ENCODE peak calls at places on chromosomes 13 and 19, in six cellular contexts. One of them, this sample, is unnamed.

GRCh38 chr19:16661480-16662034 is 618 bp downstream of the TMEM38A start:
- DNase-seq in IMR-90: no peak
- DNase-seq in mammary epithelial cell: no peak
- DNase-seq in colonic mucosa: peak; percentile 41
- DNase-seq in endothelial cell of umbilical vein: no peak
- DNase-seq in keratinocyte: no peak
- DNase-seq in this sample: peak; percentile 84

GRCh38 chr19:16135410-16136127 is 7.9 kb upstream of the HSH2D start:
- DNase-seq in IMR-90: no peak
- DNase-seq in keratinocyte: no peak
- DNase-seq in mammary epithelial cell: no peak
- DNase-seq in colonic mucosa: no peak
- DNase-seq in endothelial cell of umbilical vein: no peak
- DNase-seq in this sample: no peak

GRCh38 chr13:26614721-26615120 is 57.2 kb downstream of the WASF3 start:
- DNase-seq in mammary epithelial cell: no peak
- DNase-seq in IMR-90: no peak
- DNase-seq in endothelial cell of umbilical vein: no peak
- DNase-seq in colonic mucosa: no peak
- DNase-seq in keratinocyte: no peak
- DNase-seq in this sample: no peak

GRCh38 chr19:11551603-11552235 is 7.3 kb downstream of the ELOF1 start:
- DNase-seq in colonic mucosa: no peak
- DNase-seq in mammary epithelial cell: no peak
- DNase-seq in keratinocyte: no peak
- DNase-seq in IMR-90: no peak
- DNase-seq in endothelial cell of umbilical vein: no peak
- DNase-seq in this sample: peak; percentile 81

GRCh38 chr19:6393982-6394412 is 1.0 kb upstream of the GTF2F1 start:
- DNase-seq in keratinocyte: no peak
- DNase-seq in mammary epithelial cell: no peak
- DNase-seq in endothelial cell of umbilical vein: no peak
- DNase-seq in IMR-90: no peak
- DNase-seq in colonic mucosa: no peak
- DNase-seq in this sample: no peak

GRCh38 chr19:2171349-2172145 is 7.8 kb downstream of the DOT1L start:
- DNase-seq in endothelial cell of umbilical vein: no peak
- DNase-seq in colonic mucosa: no peak
- DNase-seq in keratinocyte: no peak
- DNase-seq in mammary epithelial cell: no peak
- DNase-seq in IMR-90: peak; percentile 36
- DNase-seq in this sample: peak; percentile 85

GRCh38 chr19:23832717-23833327 is 74.1 kb upstream of the ZNF681 start:
- DNase-seq in keratinocyte: no peak
- DNase-seq in colonic mucosa: no peak
- DNase-seq in mammary epithelial cell: no peak
- DNase-seq in endothelial cell of umbilical vein: no peak
- DNase-seq in IMR-90: no peak
- DNase-seq in this sample: no peak

GRCh38 chr19:52138614-52139290 is 986 bp downstream of the ZNF616 start:
- DNase-seq in mammary epithelial cell: no peak
- DNase-seq in endothelial cell of umbilical vein: no peak
- DNase-seq in IMR-90: peak; percentile 19
- DNase-seq in colonic mucosa: peak; percentile 34
- DNase-seq in keratinocyte: no peak
- DNase-seq in this sample: no peak

GRCh38 chr19:43674630-43674982 is 4.6 kb upstream of the PLAUR start:
- DNase-seq in keratinocyte: no peak
- DNase-seq in endothelial cell of umbilical vein: no peak
- DNase-seq in IMR-90: peak; percentile 49
- DNase-seq in mammary epithelial cell: peak; percentile 64
- DNase-seq in colonic mucosa: no peak
- DNase-seq in this sample: no peak

GRCh38 chr13:46057251-46058015 is 4.9 kb upstream of the ZC3H13 start:
- DNase-seq in keratinocyte: peak; percentile 67
- DNase-seq in mammary epithelial cell: peak; percentile 70
- DNase-seq in IMR-90: peak; percentile 18
- DNase-seq in endothelial cell of umbilical vein: no peak
- DNase-seq in colonic mucosa: no peak
- DNase-seq in this sample: no peak

GRCh38 chr19:18017275-18018083 is 9.5 kb downstream of the ARRDC2 start:
- DNase-seq in IMR-90: no peak
- DNase-seq in colonic mucosa: no peak
- DNase-seq in mammary epithelial cell: no peak
- DNase-seq in endothelial cell of umbilical vein: peak; percentile 79
- DNase-seq in keratinocyte: no peak
- DNase-seq in this sample: no peak

GRCh38 chr19:12647490-12648071 is 19.0 kb downstream of the MAN2B1 start:
- DNase-seq in IMR-90: no peak
- DNase-seq in endothelial cell of umbilical vein: peak; percentile 36
- DNase-seq in mammary epithelial cell: no peak
- DNase-seq in keratinocyte: no peak
- DNase-seq in colonic mucosa: peak; percentile 87
- DNase-seq in this sample: peak; percentile 93

GRCh38 chr19:29278716-29279115 is 65.8 kb upstream of the UQCRFS1 start:
- DNase-seq in keratinocyte: no peak
- DNase-seq in endothelial cell of umbilical vein: no peak
- DNase-seq in colonic mucosa: no peak
- DNase-seq in IMR-90: no peak
- DNase-seq in mammary epithelial cell: no peak
- DNase-seq in this sample: no peak

GRCh38 chr19:20162821-20163220 is 4.2 kb upstream of the ZNF486 start:
- DNase-seq in colonic mucosa: no peak
- DNase-seq in IMR-90: no peak
- DNase-seq in endothelial cell of umbilical vein: no peak
- DNase-seq in keratinocyte: no peak
- DNase-seq in mammary epithelial cell: no peak
- DNase-seq in this sample: no peak

GRCh38 chr13:94382520-94382919 is 97.0 kb downstream of the DCT start:
- DNase-seq in IMR-90: no peak
- DNase-seq in mammary epithelial cell: no peak
- DNase-seq in colonic mucosa: no peak
- DNase-seq in keratinocyte: no peak
- DNase-seq in endothelial cell of umbilical vein: no peak
- DNase-seq in this sample: no peak

GRCh38 chr13:33017410-33017929 is 1.2 kb downstream of the KL start:
- DNase-seq in colonic mucosa: peak; percentile 63
- DNase-seq in IMR-90: peak; percentile 6
- DNase-seq in endothelial cell of umbilical vein: peak; percentile 30
- DNase-seq in keratinocyte: no peak
- DNase-seq in mammary epithelial cell: peak; percentile 31
- DNase-seq in this sample: no peak
- H3K4me3 ChIP-seq in colonic mucosa: peak overlapping the region; percentile 52
- H3K4me3 ChIP-seq in IMR-90: no peak overlapping the region
- H3K4me3 ChIP-seq in endothelial cell of umbilical vein: no peak overlapping the region
- H3K4me3 ChIP-seq in keratinocyte: peak overlapping the region; percentile 23
- H3K4me3 ChIP-seq in mammary epithelial cell: no peak overlapping the region
- H3K4me3 ChIP-seq in this sample: peak overlapping the region; percentile 89

GRCh38 chr13:99979453-99980200 is 2.0 kb upstream of the ZIC2 start:
- DNase-seq in mammary epithelial cell: no peak
- DNase-seq in keratinocyte: no peak
- DNase-seq in colonic mucosa: peak; percentile 20
- DNase-seq in endothelial cell of umbilical vein: no peak
- DNase-seq in IMR-90: no peak
- DNase-seq in this sample: peak; percentile 69
- H3K9ac ChIP-seq in mammary epithelial cell: no peak overlapping the region
- H3K9ac ChIP-seq in keratinocyte: no peak overlapping the region
- H3K9ac ChIP-seq in colonic mucosa: peak overlapping the region; percentile 29
- H3K9ac ChIP-seq in endothelial cell of umbilical vein: no peak overlapping the region
- H3K9ac ChIP-seq in IMR-90: no peak overlapping the region
- H3K9ac ChIP-seq in this sample: no peak overlapping the region

GRCh38 chr13:30529085-30529815 is 63.5 kb upstream of the HMGB1 start:
- DNase-seq in endothelial cell of umbilical vein: no peak
- DNase-seq in IMR-90: peak; percentile 29
- DNase-seq in colonic mucosa: no peak
- DNase-seq in mammary epithelial cell: no peak
- DNase-seq in keratinocyte: no peak
- DNase-seq in this sample: no peak
- H3K27ac ChIP-seq in endothelial cell of umbilical vein: no peak overlapping the region
- H3K27ac ChIP-seq in IMR-90: no peak overlapping the region
- H3K27ac ChIP-seq in colonic mucosa: no peak overlapping the region
- H3K27ac ChIP-seq in mammary epithelial cell: no peak overlapping the region
- H3K27ac ChIP-seq in keratinocyte: no peak overlapping the region
- H3K27ac ChIP-seq in this sample: no peak overlapping the region

GRCh38 chr13:113843063-113843654 is 20.7 kb downstream of the GAS6 start:
- DNase-seq in colonic mucosa: no peak
- DNase-seq in keratinocyte: no peak
- DNase-seq in endothelial cell of umbilical vein: no peak
- DNase-seq in mammary epithelial cell: no peak
- DNase-seq in IMR-90: no peak
- DNase-seq in this sample: peak; percentile 71
- H3K4me3 ChIP-seq in colonic mucosa: no peak overlapping the region
- H3K4me3 ChIP-seq in keratinocyte: no peak overlapping the region
- H3K4me3 ChIP-seq in endothelial cell of umbilical vein: no peak overlapping the region
- H3K4me3 ChIP-seq in mammary epithelial cell: no peak overlapping the region
- H3K4me3 ChIP-seq in IMR-90: no peak overlapping the region
- H3K4me3 ChIP-seq in this sample: no peak overlapping the region

DNA sequence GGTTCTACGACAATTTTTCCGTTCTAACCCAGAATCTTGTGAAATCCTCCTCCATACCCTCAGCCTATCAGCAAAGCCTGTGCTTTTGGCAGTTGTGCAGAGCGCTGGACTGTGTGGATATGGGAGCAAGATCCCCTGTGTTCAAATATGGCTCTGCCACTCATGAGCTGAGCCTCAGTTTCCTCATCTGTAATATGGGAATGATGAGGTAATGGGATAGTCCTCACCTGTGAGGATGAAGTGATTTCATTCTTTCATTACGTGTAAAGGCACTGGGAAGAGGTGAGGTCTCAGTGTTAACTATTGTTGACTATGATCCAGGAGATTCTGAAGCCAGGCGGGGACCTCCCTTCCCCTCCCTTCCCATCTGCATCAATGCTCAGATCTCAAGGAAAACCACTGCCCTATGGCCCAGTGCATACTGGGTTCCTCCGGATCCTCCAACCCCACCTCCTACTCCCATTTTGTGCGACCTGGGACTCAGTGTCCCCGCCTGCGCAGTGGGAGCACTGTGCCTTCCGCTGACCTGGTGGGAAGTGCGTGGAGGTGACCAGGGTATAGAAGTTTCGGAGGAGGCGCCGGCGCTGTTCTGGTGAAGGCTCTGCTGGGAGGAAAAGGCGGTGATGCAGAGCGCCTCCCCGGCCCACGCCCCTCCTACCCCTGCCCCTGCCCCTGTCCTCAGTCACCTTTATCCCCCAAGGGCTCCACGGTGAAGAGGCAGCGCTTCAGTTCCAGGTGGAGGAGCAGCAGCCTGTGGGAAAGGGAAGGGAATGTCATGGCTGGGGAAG is 5.0 kb downstream of the FUZ start:
- DNase-seq in endothelial cell of umbilical vein: no peak
- DNase-seq in IMR-90: no peak
- DNase-seq in mammary epithelial cell: no peak
- DNase-seq in keratinocyte: no peak
- DNase-seq in colonic mucosa: no peak
- DNase-seq in this sample: peak; percentile 76
- H3K9ac ChIP-seq in endothelial cell of umbilical vein: no peak overlapping the region
- H3K9ac ChIP-seq in IMR-90: no peak overlapping the region
- H3K9ac ChIP-seq in mammary epithelial cell: no peak overlapping the region
- H3K9ac ChIP-seq in keratinocyte: no peak overlapping the region
- H3K9ac ChIP-seq in colonic mucosa: peak overlapping the region; percentile 54
- H3K9ac ChIP-seq in this sample: no peak overlapping the region

GRCh38 chr19:36099166-36099785 is 11.7 kb upstream of the OVOL3 start:
- DNase-seq in IMR-90: no peak
- DNase-seq in endothelial cell of umbilical vein: no peak
- DNase-seq in keratinocyte: no peak
- DNase-seq in mammary epithelial cell: no peak
- DNase-seq in colonic mucosa: no peak
- DNase-seq in this sample: no peak
- H3K27ac ChIP-seq in IMR-90: no peak overlapping the region
- H3K27ac ChIP-seq in endothelial cell of umbilical vein: no peak overlapping the region
- H3K27ac ChIP-seq in keratinocyte: no peak overlapping the region
- H3K27ac ChIP-seq in mammary epithelial cell: no peak overlapping the region
- H3K27ac ChIP-seq in colonic mucosa: no peak overlapping the region
- H3K27ac ChIP-seq in this sample: no peak overlapping the region

DNA sequence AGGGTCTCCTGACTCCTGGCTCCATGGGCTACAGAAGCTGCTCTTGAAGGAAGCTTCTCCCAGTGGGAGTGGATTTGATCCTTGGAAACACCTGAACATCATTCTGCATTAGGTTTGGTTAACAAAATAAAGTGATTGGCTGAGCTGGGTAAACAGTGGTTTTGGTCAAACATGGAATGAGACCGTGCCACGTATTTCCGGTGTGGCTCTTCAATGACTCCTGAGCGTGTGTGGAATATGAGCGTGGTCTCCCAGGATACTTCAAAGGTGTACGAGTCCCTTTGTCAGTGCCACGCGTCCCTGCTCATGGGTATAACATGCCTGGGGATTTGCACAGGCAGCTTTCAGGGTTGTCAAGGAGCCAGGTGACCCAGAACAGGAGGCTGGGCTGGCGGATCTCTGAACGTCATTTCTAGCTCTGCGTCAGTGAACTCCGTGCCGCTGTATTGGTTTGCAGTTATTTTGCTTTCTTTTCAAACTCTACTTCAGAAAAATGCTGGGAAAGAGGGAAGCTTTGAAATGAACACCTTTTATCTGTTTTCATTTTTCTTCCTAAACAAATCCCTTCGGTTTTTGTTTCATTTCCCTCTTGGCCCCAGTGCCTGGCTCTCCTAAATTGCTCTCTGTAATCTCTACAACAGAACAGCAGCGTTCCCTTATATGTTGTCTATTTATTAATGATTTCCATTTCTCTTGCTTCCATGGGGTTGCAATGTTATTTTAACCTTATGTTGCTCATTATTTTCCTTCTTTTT is 26.3 kb upstream of the GJB6 start:
- DNase-seq in mammary epithelial cell: peak; percentile 37
- DNase-seq in IMR-90: no peak
- DNase-seq in keratinocyte: no peak
- DNase-seq in endothelial cell of umbilical vein: no peak
- DNase-seq in colonic mucosa: no peak
- DNase-seq in this sample: no peak
- H3K4me3 ChIP-seq in mammary epithelial cell: no peak overlapping the region
- H3K4me3 ChIP-seq in IMR-90: no peak overlapping the region
- H3K4me3 ChIP-seq in keratinocyte: peak overlapping the region; percentile 47
- H3K4me3 ChIP-seq in endothelial cell of umbilical vein: no peak overlapping the region
- H3K4me3 ChIP-seq in colonic mucosa: no peak overlapping the region
- H3K4me3 ChIP-seq in this sample: peak overlapping the region; percentile 52